ENCODE peak calls at places on chromosomes 7 and 10, in four cellular contexts. K is OCI-LY7, D is tibial artery, U is Peyer's patch. Z is an unnamed sample. For H3K4me1, the result is how much of the 10 kb centered on the place peaks cover.

GRCh38 chr7:101678138-101678479 is 49.0 kb upstream of the MYL10 start:
- DNase-seq in U (no peak), K (no peak), D (no peak), Z (no peak)

GRCh38 chr10:8183241-8183704 is 128.8 kb downstream of the GATA3 start:
- DNase-seq in U (no peak), D (no peak), K (no peak), Z (no peak)

GRCh38 chr10:98078774-98079173 is 48.4 kb upstream of the CRTAC1 start:
- DNase-seq in U (no peak), D (no peak), K (no peak), Z (no peak)

GRCh38 chr7:43764039-43764789 is 5.7 kb downstream of the BLVRA start:
- DNase-seq in U (no peak), K (peak), D (peak), Z (no peak)

GRCh38 chr10:36393800-36394199 is 731.6 kb upstream of the ANKRD30A start:
- DNase-seq in D (no peak), K (no peak), U (no peak), Z (no peak)

GRCh38 chr7:8277394-8277982 is 15.5 kb upstream of the ICA1 start:
- DNase-seq in K (peak), D (no peak), U (no peak), Z (no peak)

GRCh38 chr7:106862317-106863183 is 2.5 kb upstream of the PIK3CG start:
- DNase-seq in K (no peak), U (no peak), D (no peak), Z (no peak)

GRCh38 chr7:42932861-42933591 is 850 bp downstream of the MRPL32 start:
- DNase-seq in D (no peak), K (peak), U (no peak), Z (no peak)

GRCh38 chr10:70567603-70568002 is 34.9 kb downstream of the PRF1 start:
- DNase-seq in U (no peak), D (no peak), K (no peak), Z (no peak)

GRCh38 chr10:123848564-123849457 is 42.8 kb downstream of the CPXM2 start:
- DNase-seq in U (no peak), K (no peak), D (no peak), Z (no peak)

GRCh38 chr7:33432825-33433224 is 303.5 kb downstream of the BBS9 start:
- DNase-seq in K (no peak), U (no peak), D (no peak), Z (no peak)

GRCh38 chr10:31158000-31158658 is 126.5 kb upstream of the ZNF438 start:
- DNase-seq in D (no peak), U (no peak), K (no peak), Z (no peak)

GRCh38 chr10:62336404-62336803 is 37.8 kb upstream of the ZNF365 start:
- DNase-seq in K (no peak), D (no peak), U (no peak), Z (no peak)

GRCh38 chr10:3806603-3807002 is 21.6 kb upstream of the KLF6 start:
- DNase-seq in K (peak), D (no peak), U (peak), Z (no peak)

GRCh38 chr7:80273327-80273726 is 138.7 kb downstream of the GNAI1 start:
- DNase-seq in D (no peak), K (no peak), U (no peak), Z (no peak)

GRCh38 chr10:132756591-132756990 is 29.4 kb downstream of the NKX6-2 start:
- DNase-seq in D (no peak), U (no peak), K (no peak), Z (no peak)

GRCh38 chr10:129719889-129720590 is 244.0 kb downstream of the EBF3 start:
- DNase-seq in U (peak), K (no peak), D (no peak), Z (peak)

GRCh38 chr10:14712991-14713422 is 61.7 kb downstream of the FAM107B start:
- DNase-seq in D (no peak), U (no peak), K (no peak), Z (no peak)

GRCh38 chr7:125424721-125425120 is 495.1 kb upstream of the POT1 start:
- DNase-seq in K (no peak), D (no peak), U (no peak), Z (no peak)

GRCh38 chr7:125427676-125428075 is 498.1 kb upstream of the POT1 start:
- DNase-seq in K (no peak), D (no peak), U (no peak), Z (no peak)

GRCh38 chr7:125425507-125425906 is 495.9 kb upstream of the POT1 start:
- DNase-seq in U (no peak), K (no peak), D (no peak), Z (no peak)

DNA sequence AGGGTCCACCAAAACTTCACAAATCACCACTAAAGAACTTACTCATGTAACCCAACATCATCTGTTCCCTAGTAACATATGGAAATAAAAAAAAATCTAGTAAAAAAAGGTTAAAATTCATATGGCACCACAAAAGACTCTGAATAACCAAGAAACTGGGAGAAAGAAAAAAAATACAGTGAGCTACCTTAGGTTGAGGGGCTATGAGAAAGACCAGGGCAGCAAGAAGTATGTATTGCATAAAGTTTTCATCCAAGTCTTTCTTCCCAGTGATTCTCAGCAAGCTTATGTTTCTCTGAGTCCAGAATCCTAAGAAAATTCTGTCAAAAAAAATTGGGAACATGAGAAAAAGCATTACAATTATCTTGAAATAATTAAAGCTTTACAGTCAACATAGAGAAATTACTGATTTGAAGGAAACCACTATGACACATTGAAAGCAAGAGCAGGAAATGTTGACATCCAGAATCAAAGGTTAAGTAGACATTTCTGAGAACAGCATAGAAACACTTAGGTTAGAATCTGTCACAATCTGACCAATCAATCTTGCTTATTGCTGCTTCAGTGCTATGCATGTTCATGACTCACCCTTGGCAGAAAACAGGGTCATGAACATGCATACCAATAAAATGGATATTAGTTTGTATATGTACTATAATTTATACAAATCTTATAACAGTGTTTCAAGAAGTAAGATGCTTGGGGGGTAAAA is 494.0 kb upstream of the POT1 start:
- DNase-seq in U (no peak), K (no peak), D (no peak), Z (no peak)
- H3K27ac ChIP-seq in U (no peak), K (no peak), D (no peak), Z (no peak)

DNA sequence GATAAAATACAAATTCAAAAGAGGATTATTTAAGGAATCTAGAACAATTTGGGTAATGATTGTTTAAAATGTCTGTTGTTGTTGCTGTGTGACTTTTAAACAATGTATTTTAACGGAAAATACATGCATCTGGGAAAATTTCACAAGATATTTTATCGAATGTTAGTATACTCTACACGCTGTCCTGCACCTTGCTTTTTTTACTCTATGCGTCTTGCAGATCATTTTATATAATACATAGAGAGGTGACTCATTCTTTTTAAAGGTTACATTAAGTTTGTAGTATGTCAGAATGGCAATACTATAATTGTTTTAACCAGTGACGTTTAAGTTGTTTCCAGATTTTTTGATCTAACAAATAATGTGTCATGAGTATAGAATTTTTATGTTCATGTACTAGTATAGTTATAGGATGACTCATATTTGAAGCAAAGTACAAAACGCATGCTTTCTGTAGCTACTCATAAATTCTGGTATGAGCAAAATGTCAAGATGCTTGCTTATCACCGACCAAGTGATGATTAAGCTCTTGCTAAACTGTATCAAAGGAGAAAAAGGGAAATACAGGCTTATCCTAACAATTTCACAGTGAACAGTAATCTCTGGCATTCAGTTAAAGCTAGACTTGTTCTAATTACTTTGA is 4.9 kb downstream of the DKK1 start:
- DNase-seq in K (no peak), U (no peak), D (no peak), Z (no peak)
- H3K4me1 ChIP-seq in K (under half), U (under half), D (under half), Z (under half)

DNA sequence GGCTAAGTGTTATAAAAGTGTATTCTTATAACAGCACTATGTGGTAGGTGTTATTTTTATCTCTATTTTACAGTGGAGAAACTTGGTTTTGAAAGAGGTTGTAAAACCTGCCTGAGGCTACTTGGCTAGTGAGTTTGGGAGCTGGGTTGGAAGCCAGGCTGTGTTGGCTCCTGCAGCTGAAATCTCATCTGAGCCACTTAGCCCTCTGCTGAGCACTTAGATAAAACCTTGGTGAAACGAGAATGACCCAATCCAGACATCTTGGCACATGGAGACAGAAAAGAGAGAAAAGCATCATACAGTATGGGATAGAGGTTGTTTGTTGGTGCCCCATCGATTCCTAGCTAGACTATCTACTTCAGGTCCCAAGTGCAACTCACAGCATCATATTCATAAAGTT is 37.4 kb downstream of the BLNK start:
- DNase-seq in U (no peak), D (no peak), K (no peak), Z (no peak)
- TF ChIP-seq CTCF in U (no peak), D (no peak), K (no peak), Z (no peak)

DNA sequence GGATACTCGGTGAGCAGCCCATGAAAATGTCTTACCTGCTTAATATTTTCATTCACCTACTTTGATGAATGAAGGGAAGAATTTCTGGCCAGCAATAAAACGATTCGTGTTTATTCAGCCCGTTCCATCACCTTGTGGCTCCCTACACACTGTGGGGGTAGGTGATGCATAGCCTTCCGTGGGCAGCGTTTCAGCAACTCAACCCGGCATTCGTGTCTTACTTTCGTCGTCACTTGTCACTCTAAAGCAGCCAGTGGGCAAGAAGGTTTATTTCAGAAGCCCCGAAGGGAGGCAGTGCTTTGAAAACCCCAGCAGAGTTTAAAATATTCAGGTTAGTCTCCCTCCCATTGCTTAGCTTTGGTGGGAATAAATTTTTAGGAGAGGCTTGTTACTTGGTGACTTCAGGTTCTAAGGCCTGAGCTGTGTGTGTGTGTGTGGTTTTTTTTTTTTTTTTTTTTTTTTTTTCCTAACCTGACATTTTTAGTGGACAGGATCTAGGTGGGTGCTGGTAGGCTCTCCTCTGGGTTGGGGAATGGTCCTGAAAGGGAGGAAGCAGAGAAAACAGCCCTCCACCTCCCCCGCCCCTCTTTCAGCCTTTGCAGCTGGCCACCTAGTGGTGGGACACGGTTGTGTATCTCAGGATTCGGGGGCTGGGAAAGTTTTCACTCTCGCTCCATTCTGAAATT is 1.8 kb downstream of the GRK5 start:
- DNase-seq in U (peak), D (peak), K (peak), Z (peak)
- H3K27ac ChIP-seq in U (peak), D (peak), K (no peak), Z (peak)

Z was measured in right atrium auricular region.